ENCODE peak calls at places on chromosomes 7 and 10, in ten cellular contexts. Q is GOT3; Y is stimulated activated naive CD8-positive, alpha-beta T cell treated with anti-CD3 and anti-CD28 coated beads, Interleukin-15, Interleukin-2, amounts not matched to agents 100 U/mL and 50 U/mL, for 24 hours; G is neuronal stem cell; J is left kidney; E is uterus; D is stimulated activated CD8-positive, alpha-beta memory T cell treated with anti-CD3 and anti-CD28 coated beads, Interleukin-15, amount 100 ng/mL, for 48 hours; A is T-cell; M is Calu3; U is activated T-cell treated with anti-CD3 and anti-CD28 coated beads for 1 hour. H is an unnamed sample.

GRCh38 chr7:22251284-22251683 is 105.7 kb downstream of the RAPGEF5 start:
- DNase-seq in Q (no peak), Y (no peak), G (no peak), J (peak; percentile 39), E (no peak), D (no peak), A (no peak), M (no peak), U (no peak), H (no peak)

GRCh38 chr7:144525956-144526355 is 122.5 kb upstream of the NOBOX start:
- DNase-seq in Q (no peak), Y (no peak), G (no peak), J (no peak), E (no peak), D (no peak), A (no peak), M (no peak), U (no peak), H (no peak)

GRCh38 chr10:103470755-103471653 is 8.0 kb downstream of the CALHM3 start:
- DNase-seq in Q (no peak), Y (peak; percentile 75), G (no peak), J (no peak), E (no peak), D (peak; percentile 59), A (peak; percentile 66), M (no peak), U (peak; percentile 55), H (no peak)

GRCh38 chr7:101608772-101609713 is 20.1 kb downstream of the MYL10 start:
- DNase-seq in Q (no peak), Y (no peak), G (no peak), J (peak; percentile 78), E (no peak), D (no peak), A (no peak), M (peak; percentile 77), U (no peak), H (peak; percentile 94)

GRCh38 chr7:157250605-157251228 is 86.1 kb upstream of the DNAJB6 start:
- DNase-seq in Q (no peak), Y (peak; percentile 54), G (peak; percentile 51), J (peak; percentile 75), E (no peak), D (peak; percentile 8), A (peak; percentile 35), M (peak; percentile 61), U (peak; percentile 27), H (peak; percentile 81)

GRCh38 chr7:50807026-50807730 is 24.5 kb upstream of the GRB10 start:
- DNase-seq in Q (no peak), Y (no peak), G (no peak), J (no peak), E (no peak), D (no peak), A (no peak), M (no peak), U (no peak), H (no peak)

GRCh38 chr10:121112618-121113384 is 261.6 kb downstream of the WDR11 start:
- DNase-seq in Q (no peak), Y (no peak), G (no peak), J (peak; percentile 94), E (no peak), D (no peak), A (no peak), M (peak; percentile 1), U (no peak), H (no peak)

GRCh38 chr10:90930971-90931841 is 10.3 kb upstream of the ANKRD1 start:
- DNase-seq in Q (no peak), Y (no peak), G (no peak), J (peak; percentile 73), E (peak; percentile 14), D (no peak), A (no peak), M (peak; percentile 39), U (no peak), H (peak; percentile 56)